ENCODE peak calls at places on chromosomes 13 and 19, in ten cellular contexts. X is H9; S is CD8-positive, alpha-beta T cell; V is fibroblast of lung; F is adrenal gland; D is GM20000; T is AG09309; E is body of pancreas; A is AG10803; I is type B pancreatic cell. L is an unnamed sample.

GRCh38 chr13:98977568-98978270 is at the start of gene DOCK9:
- DNase-seq in S (no peak), A (peak; percentile 66), T (no peak), D (no peak), X (peak; percentile 63), E (peak; percentile 68), F (peak; percentile 57), V (peak; percentile 83), I (no peak), L (no peak)

GRCh38 chr19:1447565-1447903 is 2.4 kb upstream of the APC2 start:
- DNase-seq in E (no peak), A (no peak), V (no peak), D (no peak), T (no peak), S (no peak), X (no peak), F (no peak), I (no peak), L (no peak)

GRCh38 chr13:25683056-25683455 is 311.3 kb downstream of the ATP8A2 start:
- DNase-seq in S (no peak), T (no peak), X (no peak), I (no peak), E (no peak), A (no peak), F (no peak), V (no peak), D (no peak), L (no peak)

GRCh38 chr13:98963917-98964316 is 13.9 kb downstream of the DOCK9 start:
- DNase-seq in V (no peak), D (no peak), S (no peak), E (no peak), F (no peak), A (no peak), X (no peak), T (no peak), I (no peak), L (no peak)

GRCh38 chr13:114020750-114021463 is 47.0 kb upstream of the C13orf46 start:
- DNase-seq in T (no peak), E (no peak), V (no peak), S (peak; percentile 8), A (no peak), X (no peak), F (no peak), I (no peak), D (no peak), L (peak; percentile 6)

GRCh38 chr13:27765650-27766049 is 26.6 kb upstream of the GSX1 start:
- DNase-seq in I (no peak), E (no peak), D (no peak), V (no peak), X (no peak), S (no peak), T (no peak), A (no peak), F (no peak), L (no peak)

GRCh38 chr13:24203726-24204295 is 43.3 kb downstream of the SPATA13 start:
- DNase-seq in A (peak; percentile 14), T (no peak), V (no peak), I (no peak), S (no peak), F (no peak), X (no peak), D (no peak), E (no peak), L (no peak)

GRCh38 chr13:21672811-21673591 is 2.1 kb downstream of the FGF9 start:
- DNase-seq in I (no peak), E (no peak), X (no peak), T (no peak), S (peak; percentile 18), D (no peak), A (no peak), V (no peak), F (peak; percentile 39), L (no peak)

DNA sequence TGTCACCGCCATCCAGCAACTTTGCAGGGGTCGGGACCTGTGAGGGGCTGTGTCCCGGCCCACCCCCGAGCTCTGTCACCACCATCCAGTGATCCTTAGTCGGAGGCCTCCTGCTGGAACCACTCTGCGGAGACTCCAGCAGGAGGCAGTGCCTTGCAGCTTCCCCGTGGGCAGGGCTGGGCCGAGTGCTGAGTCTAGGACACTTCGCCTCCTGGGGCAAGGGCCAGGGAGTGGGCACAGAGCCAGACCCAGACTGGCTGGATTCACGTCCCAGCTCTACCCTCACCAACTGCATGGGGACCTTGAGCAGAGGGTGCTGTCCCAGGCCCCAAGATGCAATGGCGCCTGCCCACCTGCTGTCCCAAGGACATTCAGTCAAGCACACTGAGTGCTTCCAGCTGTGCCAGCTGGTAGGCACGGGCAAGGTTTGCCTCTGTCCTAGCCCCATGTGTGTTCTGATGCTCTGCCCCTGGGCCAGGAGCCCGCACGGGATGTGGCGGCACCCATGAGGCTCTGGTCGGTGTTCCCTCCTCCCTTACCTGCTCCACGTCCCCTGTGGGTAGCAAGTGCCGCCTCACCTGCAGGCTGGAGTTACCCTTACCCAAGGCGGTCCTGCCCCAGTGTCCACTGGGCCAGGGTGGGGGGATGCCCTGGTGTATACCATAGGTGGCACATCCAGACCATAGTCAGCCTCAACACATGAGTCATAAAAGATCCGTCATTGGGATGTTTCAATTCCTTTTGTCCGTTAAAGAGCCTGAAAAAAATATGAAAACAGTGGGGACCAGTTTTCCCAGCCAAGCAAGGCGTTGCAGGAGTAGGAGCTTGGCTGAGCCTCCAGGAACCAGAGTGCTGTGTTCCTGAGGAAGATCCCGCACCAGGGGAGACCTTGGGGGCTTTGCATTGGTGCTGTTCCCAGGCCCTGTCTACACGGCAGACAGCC is 7.4 kb downstream of the FZR1 start:
- DNase-seq in T (no peak), X (no peak), F (peak; percentile 91), I (no peak), S (no peak), V (no peak), D (no peak), A (no peak), E (peak; percentile 42), L (no peak)
- TF ChIP-seq CTCF in T (no peak), X (no peak), F (peak; percentile 33), I (no peak), S (no peak), V (no peak), D (no peak), A (no peak), E (no peak), L (no peak)

GRCh38 chr13:77222000-77222690 is 104.7 kb downstream of the MYCBP2 start:
- DNase-seq in F (no peak), X (no peak), E (no peak), V (no peak), A (peak; percentile 1), D (no peak), I (no peak), S (no peak), T (no peak), L (no peak)

GRCh38 chr13:77219401-77219800 is 107.5 kb downstream of the MYCBP2 start:
- DNase-seq in I (no peak), X (no peak), S (no peak), D (no peak), A (no peak), E (no peak), V (no peak), T (no peak), F (no peak), L (no peak)

GRCh38 chr13:77218274-77218673 is 108.6 kb downstream of the MYCBP2 start:
- DNase-seq in A (no peak), E (no peak), D (no peak), T (no peak), S (no peak), F (no peak), I (no peak), X (no peak), V (no peak), L (no peak)

GRCh38 chr13:77225946-77226345 is 100.9 kb downstream of the MYCBP2 start:
- DNase-seq in D (no peak), T (no peak), F (no peak), E (no peak), X (no peak), S (no peak), V (no peak), I (no peak), A (no peak), L (no peak)

DNA sequence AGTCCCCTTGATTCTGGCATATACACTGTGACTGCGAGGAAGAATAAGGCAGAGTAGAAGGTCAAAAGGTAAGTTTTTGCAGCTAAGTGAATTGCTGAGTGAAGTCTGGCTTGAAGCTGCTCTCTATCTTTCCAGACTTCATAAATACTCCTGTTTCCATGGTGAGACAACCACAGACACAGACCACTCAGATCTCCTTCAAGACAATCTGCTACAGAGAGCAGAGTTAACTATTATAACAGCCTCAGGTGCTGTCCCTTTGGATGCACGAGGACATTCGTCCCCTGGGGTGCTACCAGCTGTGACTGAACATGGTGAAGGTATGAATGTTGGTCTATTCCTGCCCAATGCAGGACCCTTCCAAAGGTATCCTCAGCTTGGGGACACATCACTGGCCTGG is 104.0 kb downstream of the MYCBP2 start:
- DNase-seq in S (no peak), A (no peak), X (no peak), E (no peak), D (peak; percentile 6), I (no peak), T (no peak), V (no peak), F (no peak), L (no peak)
- TF ChIP-seq CTCF in S (no peak), A (no peak), X (no peak), E (no peak), D (no peak), I (no peak), T (no peak), V (no peak), F (no peak), L (no peak)

DNA sequence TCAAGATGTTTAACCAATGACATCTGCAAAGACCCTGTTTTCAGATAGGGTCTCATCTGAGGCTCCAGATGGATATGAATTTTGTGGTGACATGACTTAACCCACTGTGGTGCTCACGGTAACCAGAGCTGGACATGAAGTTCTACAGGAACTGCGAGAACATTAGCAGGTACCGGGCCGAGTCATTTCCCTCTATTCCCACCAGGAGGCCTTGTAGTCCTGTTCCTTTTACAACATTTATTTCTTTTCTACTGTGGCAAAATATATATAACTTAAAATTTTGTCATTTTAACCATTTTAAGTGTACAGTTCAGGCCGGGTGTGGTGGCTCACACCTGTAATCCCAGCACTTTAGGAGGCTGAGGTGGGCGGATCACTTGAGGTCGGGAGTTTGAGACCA is 7.6 kb upstream of the TSPAN16 start:
- DNase-seq in A (peak; percentile 38), S (no peak), I (no peak), D (no peak), E (no peak), X (no peak), F (no peak), V (no peak), T (no peak), L (peak; percentile 23)
- TF ChIP-seq CTCF in A (peak; percentile 70), S (no peak), I (peak; percentile 62), D (no peak), E (no peak), X (peak; percentile 53), F (peak; percentile 49), V (peak; percentile 72), T (peak; percentile 60), L (no peak)

DNA sequence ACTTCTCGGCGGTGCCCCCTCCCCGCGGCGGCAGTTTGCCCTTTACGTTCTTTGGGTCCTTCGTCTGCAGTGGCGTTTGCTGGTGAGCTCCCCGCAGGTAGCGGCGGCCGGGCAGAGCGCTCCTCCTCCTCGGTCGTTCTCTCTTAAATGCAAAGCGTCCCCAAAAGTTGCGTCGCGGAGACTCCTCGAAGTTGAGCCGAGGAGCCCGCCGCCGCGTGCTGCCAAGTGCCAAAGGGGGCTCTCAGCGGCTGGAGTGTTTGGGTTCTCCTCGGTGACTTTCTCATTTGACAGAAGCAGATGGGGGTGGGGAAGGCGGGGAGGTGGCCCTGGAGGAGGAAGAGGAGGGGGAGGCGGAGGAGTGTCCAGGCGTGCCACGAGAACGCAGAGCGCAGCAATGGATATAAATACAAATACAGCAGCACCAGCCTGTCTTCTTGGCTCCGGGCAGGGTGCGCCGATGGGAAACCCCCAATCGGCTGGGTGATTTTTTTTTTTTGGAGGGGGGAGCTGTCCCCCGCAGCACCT is at the start of gene SOX21:
- DNase-seq in X (peak; percentile 49), E (no peak), F (no peak), V (no peak), T (no peak), D (peak; percentile 49), S (no peak), I (no peak), A (no peak), L (peak; percentile 24)
- TF ChIP-seq CTCF in X (no peak), E (no peak), F (no peak), V (no peak), T (no peak), D (no peak), S (no peak), I (no peak), A (no peak), L (no peak)

L was measured in glutamatergic neuron.